ENCODE peak calls at places on chromosomes 7 and 10, in seven cellular contexts. N, W, G, O, A, P and S are unnamed samples.

GRCh38 chr7:11212816-11213215 is 239.1 kb downstream of the PHF14 start:
- DNase-seq in N (no peak), W (no peak), G (no peak), O (no peak), A (peak; percentile 16), P (peak; percentile 32), S (peak; percentile 14)

GRCh38 chr10:77247076-77247561 is 390.5 kb downstream of the KCNMA1 start:
- DNase-seq in N (no peak), W (no peak), G (no peak), O (no peak), A (peak; percentile 72), P (no peak), S (peak; percentile 93)

GRCh38 chr7:127678330-127678729 is 26.3 kb downstream of the SND1 start:
- DNase-seq in N (no peak), W (no peak), G (no peak), O (no peak), A (peak; percentile 28), P (no peak), S (no peak)

GRCh38 chr7:94357076-94357475 is 37.6 kb upstream of the COL1A2 start:
- DNase-seq in N (no peak), W (no peak), G (no peak), O (no peak), A (no peak), P (no peak), S (no peak)

GRCh38 chr7:101435461-101436225 is 73.0 kb downstream of the COL26A1 start:
- DNase-seq in N (no peak), W (no peak), G (peak; percentile 73), O (no peak), A (no peak), P (no peak), S (peak; percentile 42)

GRCh38 chr7:144903201-144903600 is 67.3 kb upstream of the TPK1 start:
- DNase-seq in N (no peak), W (no peak), G (no peak), O (no peak), A (no peak), P (no peak), S (no peak)

GRCh38 chr7:112517487-112517886 is 36.7 kb downstream of the LSMEM1 start:
- DNase-seq in N (no peak), W (no peak), G (no peak), O (no peak), A (no peak), P (no peak), S (no peak)

GRCh38 chr10:119602241-119603095 is 5.7 kb upstream of the TIAL1 start:
- DNase-seq in N (no peak), W (peak; percentile 56), G (no peak), O (no peak), A (peak; percentile 3), P (no peak), S (peak; percentile 67)

GRCh38 chr10:77073066-77073960 is 564.3 kb downstream of the KCNMA1 start:
- DNase-seq in N (no peak), W (no peak), G (no peak), O (no peak), A (no peak), P (no peak), S (no peak)

GRCh38 chr7:91263359-91264082 is 712 bp upstream of the FZD1 start:
- DNase-seq in N (no peak), W (peak; percentile 75), G (peak; percentile 85), O (no peak), A (peak; percentile 53), P (peak; percentile 59), S (no peak)

GRCh38 chr10:76643465-76643864 is 994.1 kb downstream of the KCNMA1 start:
- DNase-seq in N (no peak), W (no peak), G (no peak), O (no peak), A (no peak), P (no peak), S (no peak)

GRCh38 chr10:129932182-129932581 is 31.9 kb downstream of the EBF3 start:
- DNase-seq in N (no peak), W (peak; percentile 52), G (no peak), O (no peak), A (no peak), P (no peak), S (no peak)

GRCh38 chr7:99196536-99197288 is 11.2 kb downstream of the KPNA7 start:
- DNase-seq in N (no peak), W (no peak), G (no peak), O (no peak), A (peak; percentile 74), P (no peak), S (peak; percentile 54)

GRCh38 chr10:4914213-4914850 is 48.9 kb upstream of the AKR1C1 start:
- DNase-seq in N (no peak), W (no peak), G (no peak), O (no peak), A (no peak), P (no peak), S (no peak)

GRCh38 chr10:124732931-124733536 is 11.1 kb downstream of the FAM53B start:
- DNase-seq in N (peak; percentile 58), W (peak; percentile 87), G (peak; percentile 88), O (no peak), A (peak; percentile 75), P (no peak), S (no peak)

GRCh38 chr10:103667390-103667789 is 173.9 kb downstream of the NEURL1 start:
- DNase-seq in N (no peak), W (no peak), G (no peak), O (no peak), A (no peak), P (no peak), S (peak; percentile 70)

GRCh38 chr10:35642023-35642792 is at the start of gene FZD8:
- DNase-seq in N (peak; percentile 31), W (peak; percentile 92), G (peak; percentile 97), O (peak; percentile 48), A (peak; percentile 92), P (peak; percentile 65), S (peak; percentile 97)

GRCh38 chr7:2812119-2812487 is 32.0 kb downstream of the GNA12 start:
- DNase-seq in N (no peak), W (no peak), G (no peak), O (no peak), A (no peak), P (no peak), S (no peak)

GRCh38 chr7:112495820-112496462 is 15.2 kb downstream of the LSMEM1 start:
- DNase-seq in N (no peak), W (no peak), G (no peak), O (no peak), A (peak; percentile 68), P (peak; percentile 57), S (peak; percentile 84)

GRCh38 chr10:117903854-117904253 is 142.9 kb downstream of the RAB11FIP2 start:
- DNase-seq in N (no peak), W (no peak), G (no peak), O (no peak), A (no peak), P (no peak), S (no peak)

GRCh38 chr10:16948335-16948734 is 131.1 kb upstream of the RSU1 start:
- DNase-seq in N (peak; percentile 45), W (no peak), G (no peak), O (no peak), A (no peak), P (no peak), S (peak; percentile 9)

GRCh38 chr10:77756319-77757232 is 119.0 kb upstream of the KCNMA1 start:
- DNase-seq in N (no peak), W (no peak), G (no peak), O (no peak), A (peak; percentile 63), P (peak; percentile 19), S (peak; percentile 91)

GRCh38 chr7:148458263-148458662 is 132.3 kb upstream of the C7orf33 start:
- DNase-seq in N (no peak), W (no peak), G (no peak), O (no peak), A (no peak), P (no peak), S (peak; percentile 26)

GRCh38 chr7:48182736-48183369 is 11.6 kb downstream of the ABCA13 start:
- DNase-seq in N (no peak), W (no peak), G (no peak), O (no peak), A (peak; percentile 77), P (no peak), S (no peak)

GRCh38 chr7:6536262-6536770 is 14.9 kb downstream of the GRID2IP start:
- DNase-seq in N (no peak), W (no peak), G (no peak), O (no peak), A (no peak), P (peak; percentile 47), S (no peak)

GRCh38 chr7:85030893-85031292 is 156.0 kb downstream of the SEMA3D start:
- DNase-seq in N (no peak), W (no peak), G (no peak), O (no peak), A (peak; percentile 21), P (peak; percentile 15), S (peak; percentile 62)

GRCh38 chr7:106071999-106072714 is 40.0 kb downstream of the SYPL1 start:
- DNase-seq in N (no peak), W (no peak), G (no peak), O (no peak), A (no peak), P (peak; percentile 80), S (peak; percentile 73)

GRCh38 chr10:69731698-69732097 is 70.0 kb upstream of the COL13A1 start:
- DNase-seq in N (no peak), W (no peak), G (no peak), O (no peak), A (no peak), P (no peak), S (no peak)

GRCh38 chr7:98354511-98355249 is 46.2 kb downstream of the BAIAP2L1 start:
- DNase-seq in N (no peak), W (no peak), G (peak; percentile 84), O (no peak), A (peak; percentile 99), P (no peak), S (peak; percentile 86)